ENCODE peak calls at places on chromosomes 2 and 18, in four cellular contexts. One of them, this sample, is unnamed.

GRCh38 chr2:85577386-85578242 is at the start of gene VAMP8:
- DNase-seq in trophoblast cell: peak; percentile 91
- DNase-seq in H1: peak; percentile 80
- DNase-seq in neuronal stem cell: no peak
- DNase-seq in this sample: no peak

GRCh38 chr2:42924436-42924897 is 132.1 kb upstream of the HAAO start:
- DNase-seq in neuronal stem cell: no peak
- DNase-seq in trophoblast cell: no peak
- DNase-seq in H1: no peak
- DNase-seq in this sample: no peak

GRCh38 chr18:69484699-69485396 is 84.2 kb downstream of the DOK6 start:
- DNase-seq in neuronal stem cell: no peak
- DNase-seq in trophoblast cell: no peak
- DNase-seq in H1: no peak
- DNase-seq in this sample: peak; percentile 81

GRCh38 chr2:191866675-191867506 is 20.0 kb upstream of the CAVIN2 start:
- DNase-seq in neuronal stem cell: no peak
- DNase-seq in trophoblast cell: peak; percentile 69
- DNase-seq in H1: no peak
- DNase-seq in this sample: peak; percentile 93

GRCh38 chr2:146547236-146547635 is 1297.6 kb upstream of the ACVR2A start:
- DNase-seq in neuronal stem cell: no peak
- DNase-seq in trophoblast cell: no peak
- DNase-seq in H1: no peak
- DNase-seq in this sample: no peak

GRCh38 chr2:127181851-127182250 is 38.2 kb downstream of the CYP27C1 start:
- DNase-seq in trophoblast cell: no peak
- DNase-seq in neuronal stem cell: no peak
- DNase-seq in H1: no peak
- DNase-seq in this sample: no peak

GRCh38 chr2:237507478-237507877 is 20.4 kb downstream of the MLPH start:
- DNase-seq in trophoblast cell: no peak
- DNase-seq in neuronal stem cell: no peak
- DNase-seq in H1: no peak
- DNase-seq in this sample: no peak

GRCh38 chr2:240060977-240061591 is 7.8 kb upstream of the OR6B3 start:
- DNase-seq in neuronal stem cell: peak; percentile 31
- DNase-seq in trophoblast cell: peak; percentile 76
- DNase-seq in H1: no peak
- DNase-seq in this sample: peak; percentile 57

GRCh38 chr2:75290600-75291140 is 91.3 kb upstream of the TACR1 start:
- DNase-seq in trophoblast cell: peak; percentile 36
- DNase-seq in H1: no peak
- DNase-seq in neuronal stem cell: no peak
- DNase-seq in this sample: peak; percentile 45

GRCh38 chr2:169838743-169839489 is 11.7 kb downstream of the UBR3 start:
- DNase-seq in trophoblast cell: no peak
- DNase-seq in neuronal stem cell: no peak
- DNase-seq in H1: no peak
- DNase-seq in this sample: no peak

GRCh38 chr2:218892693-218893348 is 12.2 kb downstream of the WNT10A start:
- DNase-seq in H1: peak; percentile 82
- DNase-seq in trophoblast cell: peak; percentile 72
- DNase-seq in neuronal stem cell: peak; percentile 65
- DNase-seq in this sample: peak; percentile 45

GRCh38 chr18:49655266-49656097 is 93.6 kb downstream of the LIPG start:
- DNase-seq in H1: no peak
- DNase-seq in neuronal stem cell: no peak
- DNase-seq in trophoblast cell: no peak
- DNase-seq in this sample: no peak

DNA sequence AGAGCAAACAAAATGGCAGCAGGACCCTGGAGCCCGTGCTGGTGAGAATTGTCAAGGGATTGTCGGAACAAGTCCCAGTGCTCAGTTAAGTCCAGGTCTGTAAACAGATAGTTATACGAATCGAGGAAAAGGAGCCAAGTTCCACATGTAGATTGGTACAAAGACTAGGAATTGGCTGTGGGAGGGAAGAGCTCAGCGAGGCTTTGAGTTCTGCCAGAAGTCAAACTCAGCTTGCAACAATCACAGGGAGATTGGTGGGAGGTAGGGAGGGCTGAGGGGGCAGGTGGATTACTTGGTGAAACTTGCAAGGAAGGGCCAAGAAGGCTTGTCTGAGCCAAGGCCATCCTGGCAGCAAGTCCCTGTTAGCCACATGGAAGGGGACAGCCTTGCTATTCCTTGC is 217.8 kb upstream of the ARL4C start:
- DNase-seq in H1: no peak
- DNase-seq in neuronal stem cell: no peak
- DNase-seq in trophoblast cell: no peak
- DNase-seq in this sample: no peak
- H3K4me1 ChIP-seq in H1: peaks cover 8% of the 10 kb centered on the region
- H3K4me1 ChIP-seq in neuronal stem cell: peaks cover 7% of the 10 kb centered on the region
- H3K4me1 ChIP-seq in trophoblast cell: no peaks in the 10 kb centered on the region
- H3K4me1 ChIP-seq in this sample: peaks cover 6% of the 10 kb centered on the region

GRCh38 chr2:12821656-12822055 is 104.9 kb downstream of the TRIB2 start:
- DNase-seq in trophoblast cell: no peak
- DNase-seq in H1: no peak
- DNase-seq in neuronal stem cell: no peak
- DNase-seq in this sample: no peak
- H4K91ac ChIP-seq in trophoblast cell: no peak overlapping the region
- H4K91ac ChIP-seq in H1: no peak overlapping the region
- H4K91ac ChIP-seq in neuronal stem cell: no peak overlapping the region
- H4K91ac ChIP-seq in this sample: no peak overlapping the region

DNA sequence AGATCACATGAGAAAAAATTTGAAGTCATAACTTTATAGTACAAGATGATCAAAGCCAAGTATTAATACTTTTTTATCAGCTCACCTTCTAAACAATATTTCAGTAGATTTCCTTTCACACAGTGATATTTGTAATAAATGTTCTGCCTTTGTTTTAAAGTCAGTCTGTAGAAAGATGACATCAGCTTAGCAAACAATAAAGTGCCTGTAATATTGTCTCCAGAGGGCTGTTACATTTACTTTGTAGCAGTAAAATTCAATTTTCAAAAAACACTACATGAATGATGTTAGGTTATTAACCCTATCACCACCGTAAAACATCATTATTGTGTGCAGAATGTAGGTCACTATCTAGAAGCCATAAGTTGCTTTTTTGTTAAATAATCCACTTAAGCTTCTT is 49.6 kb downstream of the ZEB2 start:
- DNase-seq in neuronal stem cell: no peak
- DNase-seq in trophoblast cell: no peak
- DNase-seq in H1: no peak
- DNase-seq in this sample: no peak
- H3K4me3 ChIP-seq in neuronal stem cell: no peak overlapping the region
- H3K4me3 ChIP-seq in trophoblast cell: no peak overlapping the region
- H3K4me3 ChIP-seq in H1: no peak overlapping the region
- H3K4me3 ChIP-seq in this sample: no peak overlapping the region

GRCh38 chr2:230773039-230773773 is 60.6 kb downstream of the CAB39 start:
- DNase-seq in trophoblast cell: no peak
- DNase-seq in H1: no peak
- DNase-seq in neuronal stem cell: no peak
- DNase-seq in this sample: no peak
- H3K4me1 ChIP-seq in trophoblast cell: peaks cover 2% of the 10 kb centered on the region
- H3K4me1 ChIP-seq in H1: no peaks in the 10 kb centered on the region
- H3K4me1 ChIP-seq in neuronal stem cell: no peaks in the 10 kb centered on the region
- H3K4me1 ChIP-seq in this sample: peaks cover 8% of the 10 kb centered on the region